ENCODE peak calls at places on chromosomes 6 and 20, in eight cellular contexts. G is CD4-positive, CD25-positive, alpha-beta regulatory T cell; S is brain microvascular endothelial cell; L is NB4; Z is astrocyte of the spinal cord; M is CD8-positive, alpha-beta T cell; E is colonic mucosa; N is CD8-positive, alpha-beta memory T cell. V is an unnamed sample.

GRCh38 chr20:37837934-37838333 is 65.0 kb upstream of the VSTM2L start:
- DNase-seq in G (no peak), S (no peak), L (no peak), Z (no peak), M (no peak), E (no peak), N (no peak), V (no peak)

GRCh38 chr6:115485400-115485799 is 575.3 kb downstream of the FRK start:
- DNase-seq in G (no peak), S (no peak), L (no peak), Z (no peak), M (no peak), E (no peak), N (no peak), V (no peak)

GRCh38 chr20:49948809-49949507 is 12.8 kb downstream of the RNF114 start:
- DNase-seq in G (no peak), S (peak), L (no peak), Z (peak), M (no peak), E (no peak), N (no peak), V (peak)

GRCh38 chr6:157184202-157185015 is 138.9 kb downstream of the TMEM242 start:
- DNase-seq in G (peak), S (peak), L (peak), Z (peak), M (peak), E (peak), N (peak), V (peak)

GRCh38 chr6:106339334-106340029 is 13.9 kb upstream of the ATG5 start:
- DNase-seq in G (peak), S (peak), L (peak), Z (peak), M (no peak), E (peak), N (peak), V (peak)

GRCh38 chr6:150751296-150751695 is 114.2 kb upstream of the MTHFD1L start:
- DNase-seq in G (no peak), S (peak), L (no peak), Z (peak), M (no peak), E (no peak), N (no peak), V (no peak)

GRCh38 chr20:48782901-48783308 is 44.9 kb downstream of the PREX1 start:
- DNase-seq in G (no peak), S (no peak), L (no peak), Z (no peak), M (no peak), E (no peak), N (no peak), V (no peak)

GRCh38 chr6:100202417-100203194 is 208.6 kb upstream of the MCHR2 start:
- DNase-seq in G (no peak), S (peak), L (peak), Z (peak), M (no peak), E (no peak), N (no peak), V (peak)

GRCh38 chr6:43478008-43478372 is 620 bp downstream of the TJAP1 start:
- DNase-seq in G (no peak), S (no peak), L (no peak), Z (no peak), M (no peak), E (no peak), N (no peak), V (no peak)

GRCh38 chr6:99119109-99120031 is 171.6 kb upstream of the FBXL4 start:
- DNase-seq in G (peak), S (peak), L (peak), Z (peak), M (no peak), E (peak), N (no peak), V (peak)

GRCh38 chr20:57844626-57845596 is 135.1 kb upstream of the PMEPA1 start:
- DNase-seq in G (no peak), S (no peak), L (no peak), Z (no peak), M (no peak), E (no peak), N (no peak), V (no peak)

GRCh38 chr20:49519777-49520359 is 37.4 kb upstream of the KCNB1 start:
- DNase-seq in G (no peak), S (no peak), L (no peak), Z (no peak), M (no peak), E (no peak), N (no peak), V (no peak)

GRCh38 chr20:33685328-33686007 is 717 bp downstream of the E2F1 start:
- DNase-seq in G (peak), S (no peak), L (peak), Z (no peak), M (no peak), E (peak), N (peak), V (no peak)

GRCh38 chr20:32984196-32984595 is 20.0 kb downstream of the SUN5 start:
- DNase-seq in G (no peak), S (no peak), L (peak), Z (no peak), M (no peak), E (no peak), N (no peak), V (no peak)

GRCh38 chr6:93418448-93419303 is 683 bp downstream of the EPHA7 start:
- DNase-seq in G (no peak), S (peak), L (no peak), Z (peak), M (no peak), E (peak), N (no peak), V (peak)

GRCh38 chr6:49462599-49462926 is 490 bp downstream of the MMUT start:
- DNase-seq in G (no peak), S (no peak), L (no peak), Z (no peak), M (no peak), E (no peak), N (no peak), V (no peak)

DNA sequence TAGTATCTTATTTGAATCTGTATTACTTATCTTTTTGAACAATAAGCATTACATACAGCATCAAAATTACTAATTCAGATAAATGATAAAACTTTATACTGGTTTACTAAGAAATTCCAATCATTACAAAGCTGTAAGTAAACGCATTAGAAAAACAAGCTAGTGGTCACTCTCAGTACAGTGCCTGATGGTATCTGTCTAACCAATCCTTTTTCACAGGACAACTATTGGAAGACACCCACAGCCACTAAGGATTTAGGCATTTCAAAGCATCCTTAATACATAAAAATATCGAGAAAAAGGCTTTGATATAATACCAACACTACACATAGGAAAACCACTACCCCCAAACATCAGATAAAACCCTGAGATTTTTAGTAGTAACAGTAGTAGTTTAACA is 2.6 kb downstream of the CD164 start:
- DNase-seq in G (no peak), S (peak), L (no peak), Z (peak), M (no peak), E (no peak), N (no peak), V (peak)
- H3K4me3 ChIP-seq in G (peak), S (peak), L (peak), Z (peak), M (peak), E (peak), N (peak), V (peak)

GRCh38 chr6:32580593-32580992 is 9.1 kb downstream of the HLA-DRB1 start:
- DNase-seq in G (no peak), S (no peak), L (no peak), Z (no peak), M (no peak), E (no peak), N (no peak), V (no peak)

GRCh38 chr6:32581275-32582095 is 8.2 kb downstream of the HLA-DRB1 start:
- DNase-seq in G (no peak), S (no peak), L (no peak), Z (no peak), M (no peak), E (no peak), N (no peak), V (no peak)

GRCh38 chr6:32578962-32579361 is 10.7 kb downstream of the HLA-DRB1 start:
- DNase-seq in G (no peak), S (no peak), L (no peak), Z (no peak), M (no peak), E (no peak), N (no peak), V (no peak)

GRCh38 chr6:32588156-32588555 is 1.5 kb downstream of the HLA-DRB1 start:
- DNase-seq in G (no peak), S (no peak), L (no peak), Z (no peak), M (no peak), E (no peak), N (no peak), V (no peak)

DNA sequence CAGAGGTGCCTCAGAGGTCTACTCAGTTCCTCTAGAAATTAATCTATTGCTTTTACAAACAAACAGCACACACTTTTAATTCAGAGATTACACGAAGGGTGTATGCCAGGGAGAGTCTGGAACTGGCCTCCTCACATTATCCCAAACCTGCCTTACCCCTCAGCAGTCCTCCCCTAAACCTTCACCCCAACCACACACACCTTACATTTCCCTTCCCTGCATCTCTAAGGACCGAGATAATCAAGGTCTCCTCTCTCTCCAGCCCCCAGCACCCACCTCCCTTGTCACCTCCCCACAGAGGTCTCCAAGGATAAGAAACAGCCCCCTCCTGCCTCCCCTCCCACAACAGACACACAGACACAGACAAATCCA is 6.1 kb downstream of the HLA-DRB1 start:
- DNase-seq in G (no peak), S (no peak), L (no peak), Z (no peak), M (no peak), E (no peak), N (no peak), V (no peak)
- H3K4me3 ChIP-seq in G (peak), S (no peak), L (no peak), Z (no peak), M (no peak), E (no peak), N (no peak), V (no peak)

DNA sequence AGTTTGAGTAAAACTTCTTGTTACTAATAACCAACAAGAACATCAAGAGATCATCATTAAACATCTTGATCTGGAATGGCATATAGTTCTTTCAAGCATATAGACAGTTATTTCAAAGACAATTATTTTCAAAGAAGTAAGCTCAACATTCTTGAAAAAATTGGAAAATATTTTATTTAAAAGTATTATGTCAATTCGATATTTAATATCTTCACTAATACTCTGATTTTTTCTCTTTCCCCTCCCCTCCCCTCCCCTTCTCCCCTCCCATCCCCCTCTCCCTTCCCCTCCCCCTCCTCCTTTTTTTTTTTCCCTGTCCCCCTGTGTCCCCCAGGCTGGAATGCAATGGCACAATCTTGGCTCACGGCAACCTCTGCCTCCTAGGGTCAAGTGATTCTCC is 82.8 kb downstream of the SASH1 start:
- DNase-seq in G (no peak), S (no peak), L (no peak), Z (no peak), M (no peak), E (no peak), N (no peak), V (no peak)
- H3K4me3 ChIP-seq in G (no peak), S (no peak), L (no peak), Z (no peak), M (no peak), E (no peak), N (no peak), V (no peak)

GRCh38 chr6:27290850-27291208 is 21.2 kb downstream of the POM121L2 start:
- DNase-seq in G (no peak), S (no peak), L (no peak), Z (no peak), M (no peak), E (no peak), N (no peak), V (no peak)

GRCh38 chr6:27296106-27296783 is 15.8 kb downstream of the POM121L2 start:
- DNase-seq in G (no peak), S (peak), L (no peak), Z (peak), M (no peak), E (no peak), N (no peak), V (peak)

GRCh38 chr6:27295301-27296079 is 16.6 kb downstream of the POM121L2 start:
- DNase-seq in G (no peak), S (peak), L (peak), Z (peak), M (no peak), E (no peak), N (no peak), V (peak)

GRCh38 chr6:27294409-27294808 is 17.7 kb downstream of the POM121L2 start:
- DNase-seq in G (no peak), S (no peak), L (no peak), Z (no peak), M (no peak), E (no peak), N (no peak), V (no peak)

GRCh38 chr6:27293436-27294152 is 18.5 kb downstream of the POM121L2 start:
- DNase-seq in G (no peak), S (peak), L (no peak), Z (peak), M (no peak), E (no peak), N (no peak), V (peak)
- H3K4me3 ChIP-seq in G (no peak), S (peak), L (no peak), Z (no peak), M (no peak), E (no peak), N (no peak), V (no peak)

GRCh38 chr6:148776321-148776966 is 29.6 kb downstream of the UST start:
- DNase-seq in G (no peak), S (peak), L (peak), Z (peak), M (no peak), E (no peak), N (no peak), V (peak)
- H3K4me3 ChIP-seq in G (no peak), S (peak), L (no peak), Z (peak), M (no peak), E (no peak), N (no peak), V (peak)

GRCh38 chr6:3748726-3749389 is 2.7 kb downstream of the PXDC1 start:
- DNase-seq in G (no peak), S (no peak), L (no peak), Z (no peak), M (no peak), E (no peak), N (no peak), V (no peak)

GRCh38 chr6:3746696-3747095 is 4.8 kb downstream of the PXDC1 start:
- DNase-seq in G (no peak), S (no peak), L (no peak), Z (no peak), M (no peak), E (no peak), N (no peak), V (no peak)

GRCh38 chr6:3747100-3747737 is 4.3 kb downstream of the PXDC1 start:
- DNase-seq in G (no peak), S (no peak), L (no peak), Z (no peak), M (no peak), E (no peak), N (no peak), V (no peak)

GRCh38 chr6:3749390-3749978 is 2.0 kb downstream of the PXDC1 start:
- DNase-seq in G (no peak), S (no peak), L (no peak), Z (peak), M (no peak), E (peak), N (no peak), V (no peak)

DNA sequence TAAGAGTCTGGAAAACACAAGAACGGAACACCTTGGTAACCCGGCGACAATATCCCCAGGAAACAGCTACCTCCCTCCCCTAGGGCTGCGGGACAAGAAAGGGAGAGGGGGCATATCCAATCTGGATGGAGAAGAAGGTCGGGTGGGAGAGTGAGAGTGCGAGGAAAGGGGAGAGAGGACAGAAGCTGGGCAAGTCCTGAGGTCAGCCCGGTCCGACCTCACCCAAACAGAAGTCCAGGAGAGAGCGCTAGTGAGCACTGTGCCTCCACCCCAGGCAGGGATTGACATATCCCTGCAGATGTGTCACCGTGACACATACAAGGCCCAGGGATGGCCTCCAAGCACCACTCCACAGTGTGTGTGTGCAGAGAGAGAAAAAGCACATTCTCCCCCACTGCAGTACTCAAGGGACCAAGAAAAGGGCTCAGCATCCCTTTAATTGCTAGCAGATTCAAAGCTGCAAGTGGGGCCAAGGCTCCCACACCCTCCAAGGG is 3.3 kb downstream of the PXDC1 start:
- DNase-seq in G (peak), S (peak), L (peak), Z (peak), M (no peak), E (peak), N (no peak), V (peak)
- H3K4me3 ChIP-seq in G (no peak), S (peak), L (no peak), Z (peak), M (no peak), E (no peak), N (no peak), V (peak)